ENCODE peak calls at places on chromosomes 3 and 15, in seven cellular contexts. P is EL; N is neural crest cell; U is NCI-H1105 treated with DMSO at 0.1 percent for 48 hours; W is mesothelial cell of epicardium; D is activated T-cell treated with anti-CD3 and anti-CD28 coated beads, Interleukin-2, amount 50 U/mL, for 48 hours; Q is foreskin fibroblast. Y is an unnamed sample.

GRCh38 chr3:168511428-168512014 is 415.8 kb upstream of the GOLIM4 start:
- DNase-seq in U (peak), Q (peak), W (no peak), P (peak), N (no peak), D (no peak), Y (no peak)

GRCh38 chr3:59545369-59545768 is 495.5 kb upstream of the CFAP20DC start:
- DNase-seq in W (no peak), U (peak), D (no peak), Q (no peak), N (no peak), P (no peak), Y (no peak)

GRCh38 chr3:129289201-129289921 is 10.7 kb downstream of the HMCES start:
- DNase-seq in N (no peak), P (peak), D (no peak), W (no peak), U (no peak), Q (peak), Y (no peak)

GRCh38 chr3:32780735-32781210 is 37.0 kb upstream of the TRIM71 start:
- DNase-seq in D (no peak), P (peak), W (peak), Q (peak), N (peak), U (no peak), Y (peak)

GRCh38 chr15:31004220-31004733 is 12.8 kb upstream of the MTMR10 start:
- DNase-seq in W (no peak), U (no peak), Q (no peak), P (no peak), D (no peak), N (no peak), Y (no peak)

GRCh38 chr15:91919014-91919534 is 65.6 kb downstream of the SLCO3A1 start:
- DNase-seq in W (no peak), D (no peak), N (no peak), Q (no peak), U (peak), P (no peak), Y (no peak)

GRCh38 chr3:122523317-122523716 is 8.6 kb upstream of the KPNA1 start:
- DNase-seq in W (no peak), P (no peak), N (no peak), Q (no peak), U (no peak), D (no peak), Y (no peak)

GRCh38 chr3:55897573-55898224 is 410.6 kb upstream of the WNT5A start:
- DNase-seq in U (peak), D (no peak), Q (no peak), P (peak), W (no peak), N (no peak), Y (no peak)

GRCh38 chr3:181417748-181418147 is 294.0 kb upstream of the SOX2 start:
- DNase-seq in N (peak), Q (no peak), D (no peak), U (peak), W (no peak), P (no peak), Y (no peak)

GRCh38 chr15:92429378-92430066 is 35.8 kb downstream of the ST8SIA2 start:
- DNase-seq in P (peak), N (no peak), D (no peak), U (no peak), W (no peak), Q (no peak), Y (no peak)

GRCh38 chr3:44554626-44555592 is at the start of gene ZKSCAN7:
- DNase-seq in Q (peak), P (peak), W (peak), D (peak), U (no peak), N (peak), Y (peak)

GRCh38 chr15:56339594-56339993 is 25.6 kb upstream of the TEX9 start:
- DNase-seq in N (no peak), D (no peak), U (no peak), Q (no peak), P (peak), W (no peak), Y (no peak)

GRCh38 chr3:161412117-161412516 is 40.8 kb upstream of the SPTSSB start:
- DNase-seq in N (no peak), P (peak), U (no peak), W (no peak), Q (no peak), D (no peak), Y (no peak)

GRCh38 chr3:125013095-125013494 is 42.7 kb downstream of the HEG1 start:
- DNase-seq in D (no peak), U (no peak), N (no peak), P (no peak), W (no peak), Q (no peak), Y (no peak)

GRCh38 chr3:10581251-10581650 is 75.9 kb upstream of the ATP2B2 start:
- DNase-seq in U (no peak), P (no peak), N (no peak), Q (no peak), W (no peak), D (no peak), Y (no peak)

GRCh38 chr3:53254190-53254809 is 1.5 kb downstream of the TKT start:
- DNase-seq in N (no peak), W (no peak), U (peak), P (no peak), D (no peak), Q (no peak), Y (no peak)